ENCODE peak calls at places on chromosome 10, in six cellular contexts. D is fibroblast of lung, Z is endodermal cell, N is astrocyte, X is adrenal gland, B is uterus. S is an unnamed sample.

GRCh38 chr10:68261132-68261856 is 29.4 kb upstream of the ATOH7 start:
- DNase-seq in D (no peak), B (peak; percentile 28), Z (no peak), X (peak; percentile 23), N (no peak), S (no peak)

GRCh38 chr10:49187044-49187484 is 1.1 kb downstream of the TMEM273 start:
- DNase-seq in B (no peak), D (no peak), N (no peak), X (no peak), Z (no peak), S (no peak)

GRCh38 chr10:50393784-50394183 is 142.5 kb upstream of the ASAH2 start:
- DNase-seq in B (no peak), D (peak; percentile 79), N (peak; percentile 78), X (peak; percentile 42), Z (no peak), S (no peak)

GRCh38 chr10:8054243-8054497 is 318 bp upstream of the GATA3 start:
- DNase-seq in X (peak; percentile 58), N (peak; percentile 32), Z (no peak), B (no peak), D (peak; percentile 48), S (no peak)

GRCh38 chr10:127133672-127134500 is 62.5 kb downstream of the INSYN2A start:
- DNase-seq in N (no peak), X (no peak), Z (no peak), D (no peak), B (no peak), S (no peak)

GRCh38 chr10:6607187-6607586 is 27.1 kb upstream of the PRKCQ start:
- DNase-seq in B (no peak), D (no peak), X (no peak), N (no peak), Z (no peak), S (no peak)

GRCh38 chr10:3829193-3830050 is 44.4 kb upstream of the KLF6 start:
- DNase-seq in D (no peak), Z (peak; percentile 84), X (no peak), B (no peak), N (no peak), S (no peak)

GRCh38 chr10:88115968-88116367 is 252.5 kb downstream of the PTEN start:
- DNase-seq in X (no peak), D (peak; percentile 77), Z (no peak), B (no peak), N (peak; percentile 71), S (no peak)

GRCh38 chr10:44966129-44966815 is 6.7 kb downstream of the RASSF4 start:
- DNase-seq in B (peak; percentile 9), D (no peak), N (no peak), X (peak; percentile 15), Z (no peak), S (no peak)

GRCh38 chr10:93742633-93743349 is 14.9 kb upstream of the LGI1 start:
- DNase-seq in X (no peak), Z (no peak), N (no peak), B (no peak), D (no peak), S (no peak)

GRCh38 chr10:8453587-8453986 is 399.1 kb downstream of the GATA3 start:
- DNase-seq in X (no peak), D (peak; percentile 55), Z (no peak), N (peak; percentile 34), B (no peak), S (no peak)

GRCh38 chr10:34824870-34825269 is 9.8 kb upstream of the PARD3 start:
- DNase-seq in B (no peak), D (no peak), N (no peak), Z (peak; percentile 64), X (no peak), S (peak; percentile 45)

GRCh38 chr10:78959901-78960300 is 108.9 kb upstream of the ZMIZ1 start:
- DNase-seq in D (peak; percentile 52), B (peak; percentile 62), N (peak; percentile 28), Z (no peak), X (no peak), S (no peak)

GRCh38 chr10:19749185-19749729 is 67.0 kb upstream of the PLXDC2 start:
- DNase-seq in N (peak; percentile 90), B (no peak), X (no peak), D (peak; percentile 89), Z (no peak), S (no peak)
- H3K4me3 ChIP-seq in N (no peak overlapping the region), B (no peak overlapping the region), X (no peak overlapping the region), D (no peak overlapping the region), Z (no peak overlapping the region), S (no peak overlapping the region)

DNA sequence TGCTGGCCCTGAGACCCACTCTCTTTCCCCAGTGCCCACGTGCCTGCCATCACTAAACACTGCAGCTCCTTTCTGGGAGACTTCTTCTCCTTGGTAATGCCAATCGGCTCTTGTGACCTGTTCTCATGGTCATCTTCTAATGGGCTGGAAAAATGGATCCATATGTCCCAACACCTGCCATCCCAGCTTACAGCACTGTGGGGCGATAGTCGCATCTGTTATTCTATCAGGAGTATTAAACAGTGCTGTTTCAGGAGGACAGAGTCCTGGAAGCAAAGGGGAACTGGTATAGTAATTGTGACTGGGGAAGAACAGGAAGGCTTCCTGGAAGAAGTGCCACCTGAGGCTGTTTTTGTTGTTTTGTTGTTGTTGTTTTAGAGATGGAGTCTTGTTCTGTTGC is 411.2 kb downstream of the GLRX3 start:
- DNase-seq in X (no peak), Z (peak; percentile 76), D (no peak), B (no peak), N (no peak), S (peak; percentile 62)
- TF ChIP-seq CTCF in X (no peak), Z (peak; percentile 67), D (no peak), B (no peak), N (no peak), S (peak; percentile 47)

DNA sequence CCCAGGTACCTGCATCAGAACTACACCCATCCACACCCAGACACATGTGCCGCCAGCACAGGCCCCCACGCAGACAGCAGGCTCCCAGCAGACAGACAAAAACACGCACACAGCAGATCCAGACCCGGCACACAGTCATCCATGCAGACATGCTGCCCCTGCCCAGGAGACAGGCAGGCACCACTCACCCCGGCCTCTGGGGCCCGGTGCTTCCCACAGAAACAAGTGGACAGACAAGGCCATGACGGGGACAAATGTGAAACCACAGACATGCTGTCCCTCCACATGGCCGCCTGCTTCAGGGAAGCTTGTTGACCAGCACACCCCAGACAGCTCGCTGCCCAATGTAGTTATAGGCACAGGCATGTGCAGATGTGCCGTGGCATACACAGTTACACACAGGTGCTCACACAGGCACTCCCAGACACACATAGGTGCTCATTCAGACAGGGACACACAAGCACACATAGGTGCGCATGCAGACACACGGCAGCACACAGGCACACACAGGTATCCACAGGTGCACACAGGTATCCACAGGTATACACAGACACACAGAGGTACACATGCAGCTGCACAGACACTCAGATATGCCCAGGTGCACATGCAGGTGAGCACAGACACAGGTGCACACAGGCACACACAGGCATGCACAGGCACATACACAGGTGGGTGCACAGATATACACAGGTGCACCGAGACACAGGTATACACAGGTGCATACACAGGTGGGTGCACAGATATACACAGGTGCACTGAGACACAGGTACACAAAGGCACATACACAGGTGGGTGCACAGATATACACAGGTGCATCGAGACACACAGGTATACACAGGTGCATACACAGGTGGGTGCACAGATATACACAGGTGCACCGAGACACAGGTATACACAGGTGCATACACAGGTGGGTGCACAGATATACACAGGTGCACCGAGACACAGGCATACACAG is 10.5 kb upstream of the SCART1 start:
- DNase-seq in B (no peak), D (no peak), X (peak; percentile 12), Z (no peak), N (no peak), S (peak; percentile 3)
- H3K9me3 ChIP-seq in B (peaks cover 19% of the 10 kb centered on the region), D (no peaks in the 10 kb centered on the region), X (no peaks in the 10 kb centered on the region), Z (peaks cover 20% of the 10 kb centered on the region), N (peaks cover 2% of the 10 kb centered on the region), S (peaks cover 15% of the 10 kb centered on the region)

GRCh38 chr10:101222247-101222531 is 7.1 kb downstream of the LBX1 start:
- DNase-seq in B (no peak), X (no peak), N (no peak), D (no peak), Z (peak; percentile 50), S (no peak)

GRCh38 chr10:101224910-101225823 is 4.1 kb downstream of the LBX1 start:
- DNase-seq in N (no peak), B (no peak), X (no peak), Z (peak; percentile 84), D (no peak), S (no peak)

GRCh38 chr10:101224060-101224909 is 5.0 kb downstream of the LBX1 start:
- DNase-seq in X (no peak), N (no peak), B (no peak), Z (no peak), D (no peak), S (no peak)

GRCh38 chr10:101222683-101223273 is 6.5 kb downstream of the LBX1 start:
- DNase-seq in X (no peak), B (no peak), D (no peak), Z (peak; percentile 77), N (no peak), S (no peak)

DNA sequence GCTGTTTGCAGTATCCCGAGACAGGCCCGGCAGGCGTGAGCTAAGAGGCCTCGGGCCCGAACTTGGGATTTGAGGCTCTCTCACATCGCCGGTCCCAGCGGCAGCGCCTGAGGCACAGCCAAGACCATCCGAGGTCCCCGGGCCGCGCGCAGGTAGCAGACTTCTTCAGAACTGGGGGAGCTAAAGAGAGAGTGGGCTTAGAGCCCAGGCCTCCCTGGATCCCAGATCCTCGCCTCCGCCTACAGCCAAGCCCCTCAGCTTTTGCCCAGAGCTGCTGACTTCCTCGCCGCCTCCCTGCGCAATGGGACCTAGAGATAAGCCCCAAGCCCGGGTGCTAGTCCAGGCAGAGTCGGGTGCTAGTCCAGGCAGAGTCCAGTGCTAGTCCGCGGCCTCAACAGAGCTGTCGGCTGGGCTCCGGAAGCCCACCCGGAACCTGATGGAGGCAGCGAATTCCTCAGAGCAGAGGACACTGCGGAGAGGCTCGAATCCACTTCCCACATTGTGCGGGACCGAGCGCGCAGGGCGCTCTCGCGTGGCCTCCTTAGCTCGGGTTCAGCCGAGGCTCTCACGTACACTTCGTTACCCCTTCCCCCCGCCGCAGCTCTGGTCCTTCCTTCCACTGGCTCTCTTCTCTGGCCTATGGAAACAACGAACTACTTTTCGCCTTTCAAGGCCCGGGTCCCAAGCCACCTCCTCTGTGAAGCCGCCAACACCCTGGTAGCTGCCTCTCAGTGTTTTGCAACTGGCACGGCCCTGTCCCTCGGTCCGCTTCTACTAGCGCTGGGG is 5.8 kb downstream of the LBX1 start:
- DNase-seq in N (no peak), B (no peak), Z (peak; percentile 78), X (no peak), D (no peak), S (no peak)
- H3K4me3 ChIP-seq in N (peak overlapping the region; percentile 14), B (no peak overlapping the region), Z (no peak overlapping the region), X (peak overlapping the region; percentile 19), D (peak overlapping the region; percentile 26), S (no peak overlapping the region)

DNA sequence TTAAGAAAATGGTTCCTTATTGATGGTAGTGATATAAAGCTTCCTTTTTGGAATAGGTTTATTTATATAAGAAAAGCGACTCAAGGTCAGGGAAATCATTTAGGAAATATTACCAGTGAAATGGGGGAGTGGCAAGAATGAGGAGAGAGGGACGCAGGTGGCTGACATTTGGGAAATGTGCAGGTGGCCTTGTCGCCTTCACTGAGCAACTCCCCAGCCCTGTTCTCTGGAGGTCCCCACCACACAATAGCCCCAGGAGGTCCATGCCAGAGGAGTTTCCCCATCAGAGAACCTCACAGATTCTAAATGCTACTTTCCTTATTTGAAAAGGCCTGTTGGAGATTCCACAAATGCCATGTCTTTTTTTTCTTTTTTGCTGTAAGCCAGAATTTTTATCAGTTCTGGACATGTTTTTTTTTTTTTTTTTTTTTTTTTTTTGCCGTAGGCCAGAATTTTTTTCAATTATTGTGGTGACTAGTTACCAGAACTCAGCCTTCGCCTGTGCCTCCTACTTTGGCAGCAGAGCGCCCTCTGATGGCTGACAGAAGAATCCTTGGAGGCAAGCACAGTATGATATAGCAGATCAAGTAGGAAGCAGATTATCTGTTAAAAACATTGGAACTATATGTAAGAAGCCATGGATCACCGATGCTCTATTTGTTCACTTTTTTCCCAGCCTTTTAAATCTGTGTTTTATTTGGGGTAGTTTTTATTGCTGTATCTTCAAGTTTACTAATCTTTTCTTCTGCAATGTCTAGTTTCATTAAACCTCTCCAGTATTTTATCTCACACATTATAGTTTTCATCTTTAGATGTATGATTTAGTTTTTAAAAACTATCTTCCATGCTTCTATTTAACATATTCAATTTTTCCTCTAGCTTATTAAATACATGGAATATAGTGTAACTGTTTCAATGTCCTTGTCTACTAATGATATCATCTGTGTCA is 18.6 kb downstream of the OPALIN start:
- DNase-seq in D (peak; percentile 50), X (peak; percentile 63), N (peak; percentile 25), Z (peak; percentile 85), B (no peak), S (peak; percentile 76)
- TF ChIP-seq CTCF in D (peak; percentile 70), X (peak; percentile 43), N (peak; percentile 73), Z (peak; percentile 95), B (no peak), S (peak; percentile 76)

S was measured in WERI-Rb-1.